ENCODE peak calls at places on chromosomes 4 and X, in eight cellular contexts. F, P, S, G, M, O, V and B are unnamed samples.

GRCh38 chrX:103503163-103503852 is 16.0 kb downstream of the RAB40A start:
- DNase-seq in F (no peak), P (no peak), S (no peak), G (no peak), M (no peak), O (no peak), V (no peak), B (peak)

GRCh38 chr4:73208376-73208775 is 50.2 kb downstream of the ANKRD17 start:
- DNase-seq in F (no peak), P (no peak), S (no peak), G (peak), M (no peak), O (no peak), V (no peak), B (no peak)

GRCh38 chr4:3224971-3225850 is 23.7 kb upstream of the MSANTD1 start:
- DNase-seq in F (peak), P (no peak), S (no peak), G (no peak), M (no peak), O (no peak), V (no peak), B (peak)

GRCh38 chrX:78329486-78329885 is 2.1 kb upstream of the CYSLTR1 start:
- DNase-seq in F (no peak), P (no peak), S (no peak), G (no peak), M (no peak), O (no peak), V (peak), B (no peak)

GRCh38 chrX:8784162-8784561 is 17.0 kb downstream of the FAM9A start:
- DNase-seq in F (no peak), P (no peak), S (no peak), G (no peak), M (no peak), O (no peak), V (no peak), B (no peak)

GRCh38 chr4:114108869-114109268 is 129.4 kb upstream of the ARSJ start:
- DNase-seq in F (no peak), P (no peak), S (no peak), G (peak), M (no peak), O (peak), V (no peak), B (peak)

GRCh38 chr4:85952982-85953650 is 406.7 kb downstream of the MAPK10 start:
- DNase-seq in F (no peak), P (no peak), S (no peak), G (no peak), M (no peak), O (no peak), V (no peak), B (no peak)

GRCh38 chr4:61583696-61584095 is 383.6 kb downstream of the ADGRL3 start:
- DNase-seq in F (no peak), P (no peak), S (no peak), G (peak), M (no peak), O (no peak), V (no peak), B (no peak)

GRCh38 chr4:182083681-182084410 is 159.4 kb upstream of the TENM3 start:
- DNase-seq in F (no peak), P (no peak), S (no peak), G (no peak), M (no peak), O (no peak), V (no peak), B (no peak)

GRCh38 chr4:110119347-110119746 is 79.1 kb downstream of the ELOVL6 start:
- DNase-seq in F (no peak), P (no peak), S (no peak), G (peak), M (no peak), O (no peak), V (no peak), B (no peak)

GRCh38 chrX:110403839-110404238 is 45.2 kb downstream of the RTL9 start:
- DNase-seq in F (no peak), P (no peak), S (no peak), G (no peak), M (no peak), O (no peak), V (no peak), B (no peak)

GRCh38 chr4:87119965-87120364 is 100.5 kb downstream of the KLHL8 start:
- DNase-seq in F (no peak), P (no peak), S (no peak), G (no peak), M (no peak), O (no peak), V (no peak), B (no peak)

GRCh38 chrX:133527415-133527814 is 112.1 kb upstream of the GPC4 start:
- DNase-seq in F (no peak), P (no peak), S (no peak), G (no peak), M (no peak), O (no peak), V (no peak), B (no peak)

GRCh38 chr4:84994280-84994679 is 27.8 kb upstream of the WDFY3 start:
- DNase-seq in F (no peak), P (no peak), S (no peak), G (no peak), M (no peak), O (no peak), V (no peak), B (peak)

GRCh38 chrX:69165116-69165651 is at the start of gene PJA1:
- DNase-seq in F (peak), P (peak), S (peak), G (peak), M (peak), O (peak), V (peak), B (peak)

GRCh38 chrX:15751160-15751819 is 13.2 kb downstream of the CA5B start:
- DNase-seq in F (no peak), P (no peak), S (peak), G (no peak), M (no peak), O (no peak), V (peak), B (no peak)

GRCh38 chrX:38803609-38804480 is 2.6 kb downstream of the MID1IP1 start:
- DNase-seq in F (peak), P (peak), S (peak), G (peak), M (peak), O (peak), V (peak), B (peak)

GRCh38 chr4:174928174-174928573 is 10.0 kb downstream of the ADAM29 start:
- DNase-seq in F (no peak), P (no peak), S (no peak), G (no peak), M (no peak), O (no peak), V (no peak), B (no peak)

GRCh38 chrX:11664211-11664888 is 1.4 kb downstream of the ARHGAP6 start:
- DNase-seq in F (no peak), P (no peak), S (no peak), G (no peak), M (no peak), O (no peak), V (no peak), B (peak)

GRCh38 chrX:65596270-65596669 is 61.7 kb upstream of the LAS1L start:
- DNase-seq in F (peak), P (no peak), S (peak), G (no peak), M (peak), O (no peak), V (peak), B (no peak)

GRCh38 chr4:120922390-120923200 is at the start of gene PRDM5:
- DNase-seq in F (peak), P (peak), S (peak), G (peak), M (peak), O (no peak), V (peak), B (peak)

GRCh38 chr4:64857815-64858214 is 448.6 kb upstream of the TECRL start:
- DNase-seq in F (no peak), P (no peak), S (no peak), G (no peak), M (no peak), O (no peak), V (no peak), B (no peak)

GRCh38 chr4:154024097-154024496 is 235.2 kb upstream of the SFRP2 start:
- DNase-seq in F (no peak), P (no peak), S (no peak), G (no peak), M (no peak), O (no peak), V (no peak), B (no peak)

GRCh38 chr4:41256740-41257256 is at the start of gene UCHL1:
- DNase-seq in F (peak), P (no peak), S (no peak), G (no peak), M (no peak), O (no peak), V (no peak), B (peak)

GRCh38 chr4:41256131-41256739 is 493 bp upstream of the UCHL1 start:
- DNase-seq in F (no peak), P (no peak), S (no peak), G (no peak), M (no peak), O (no peak), V (no peak), B (peak)

GRCh38 chr4:41258783-41259182 is 2.1 kb downstream of the UCHL1 start:
- DNase-seq in F (no peak), P (no peak), S (no peak), G (peak), M (no peak), O (peak), V (no peak), B (peak)

GRCh38 chr4:41257257-41257900 is 651 bp downstream of the UCHL1 start:
- DNase-seq in F (peak), P (peak), S (no peak), G (peak), M (no peak), O (no peak), V (no peak), B (peak)

GRCh38 chr4:41257901-41258300 is 1.2 kb downstream of the UCHL1 start:
- DNase-seq in F (no peak), P (no peak), S (no peak), G (no peak), M (no peak), O (no peak), V (no peak), B (peak)
- H3K27ac ChIP-seq in F (peak), P (no peak), S (no peak), G (no peak), M (no peak), O (no peak), V (no peak), B (peak)

GRCh38 chr4:107740381-107740780 is 20.3 kb upstream of the PAPSS1 start:
- DNase-seq in F (no peak), P (no peak), S (no peak), G (no peak), M (no peak), O (no peak), V (no peak), B (no peak)
- H3K27ac ChIP-seq in F (peak), P (no peak), S (no peak), G (no peak), M (no peak), O (no peak), V (no peak), B (peak)

DNA sequence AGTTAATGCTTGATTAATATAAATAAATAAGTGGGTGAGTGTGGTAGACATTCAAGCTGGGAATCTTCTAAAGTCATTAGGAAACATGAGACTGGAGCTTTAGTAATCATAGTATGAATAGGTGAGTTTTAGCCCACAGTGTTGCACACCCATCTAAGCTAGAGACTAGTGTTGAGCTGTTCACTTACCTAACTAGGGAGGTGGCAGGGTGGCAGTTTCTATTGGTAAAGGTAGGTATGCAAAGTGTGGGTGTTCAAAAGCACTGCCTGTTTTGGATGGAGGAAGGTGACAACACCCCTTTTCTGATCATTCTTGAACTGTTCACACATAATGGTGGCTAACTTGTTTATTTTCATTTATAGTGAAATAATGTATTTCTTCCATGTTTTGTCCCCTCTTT is 41.3 kb downstream of the PLS3 start:
- DNase-seq in F (no peak), P (no peak), S (no peak), G (no peak), M (no peak), O (no peak), V (no peak), B (no peak)
- H3K27ac ChIP-seq in F (peak), P (peak), S (no peak), G (no peak), M (no peak), O (no peak), V (no peak), B (no peak)

GRCh38 chr4:15226203-15226602 is 201.6 kb upstream of the C1QTNF7 start:
- DNase-seq in F (no peak), P (no peak), S (no peak), G (no peak), M (no peak), O (no peak), V (no peak), B (no peak)
- H3K27ac ChIP-seq in F (no peak), P (no peak), S (no peak), G (no peak), M (no peak), O (no peak), V (no peak), B (no peak)

GRCh38 chr4:83196936-83197335 is 82.4 kb upstream of the PLAC8 start:
- DNase-seq in F (no peak), P (no peak), S (no peak), G (no peak), M (no peak), O (no peak), V (no peak), B (no peak)
- H3K27ac ChIP-seq in F (no peak), P (no peak), S (no peak), G (no peak), M (no peak), O (no peak), V (no peak), B (no peak)

GRCh38 chr4:20528508-20528907 is 171.8 kb upstream of the PACRGL start:
- DNase-seq in F (no peak), P (no peak), S (no peak), G (peak), M (no peak), O (no peak), V (no peak), B (no peak)

GRCh38 chr4:20532096-20532495 is 168.2 kb upstream of the PACRGL start:
- DNase-seq in F (no peak), P (no peak), S (no peak), G (no peak), M (no peak), O (no peak), V (no peak), B (no peak)

GRCh38 chr4:20532871-20533870 is 167.1 kb upstream of the PACRGL start:
- DNase-seq in F (no peak), P (no peak), S (no peak), G (no peak), M (no peak), O (no peak), V (no peak), B (no peak)

GRCh38 chr4:20529681-20530080 is 170.6 kb upstream of the PACRGL start:
- DNase-seq in F (no peak), P (no peak), S (no peak), G (no peak), M (no peak), O (no peak), V (no peak), B (no peak)
- H3K27ac ChIP-seq in F (no peak), P (no peak), S (no peak), G (no peak), M (no peak), O (no peak), V (no peak), B (no peak)

DNA sequence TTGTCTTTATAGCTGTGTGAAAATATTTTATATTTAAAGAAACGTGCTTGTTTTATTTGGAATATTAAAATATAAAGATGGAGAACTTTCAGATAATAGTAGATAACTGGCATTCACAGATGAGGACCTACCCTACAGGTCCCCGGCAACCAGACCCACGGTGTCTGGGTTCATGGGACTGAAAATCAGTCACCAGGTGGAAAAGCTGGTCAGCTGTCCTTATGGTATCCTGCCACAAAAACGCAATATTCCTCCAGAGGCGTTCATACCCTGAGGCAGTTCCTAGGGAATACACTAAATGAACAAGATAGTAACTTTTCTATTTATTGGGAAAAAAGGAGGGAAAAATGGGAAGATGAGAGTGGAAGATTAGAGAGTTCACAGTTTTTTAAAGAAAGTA is 1.2 kb downstream of the TLR6 start:
- DNase-seq in F (no peak), P (no peak), S (no peak), G (no peak), M (no peak), O (no peak), V (no peak), B (no peak)
- H3K27ac ChIP-seq in F (no peak), P (no peak), S (no peak), G (no peak), M (no peak), O (no peak), V (no peak), B (no peak)

DNA sequence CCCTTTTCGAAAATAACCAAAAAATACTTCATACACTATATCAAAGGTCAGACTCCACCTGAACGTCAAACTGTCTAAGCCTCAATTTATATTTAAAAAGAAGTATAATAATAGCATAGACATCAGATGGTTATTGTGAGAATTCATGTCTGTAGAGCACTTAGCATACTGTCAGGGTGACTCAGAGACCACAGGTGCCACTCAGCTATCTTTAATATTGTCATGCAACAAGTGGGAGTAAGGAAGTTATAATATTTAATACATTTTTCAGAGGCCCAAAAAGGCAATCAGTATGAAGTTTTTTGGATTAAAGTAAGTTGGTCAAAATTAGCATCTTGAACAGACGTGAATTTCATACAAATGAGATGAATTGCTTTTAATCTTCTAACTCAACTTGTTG is 93.3 kb downstream of the PHOX2B start:
- DNase-seq in F (no peak), P (no peak), S (no peak), G (no peak), M (no peak), O (no peak), V (no peak), B (no peak)
- H3K27ac ChIP-seq in F (no peak), P (peak), S (no peak), G (no peak), M (no peak), O (no peak), V (no peak), B (no peak)

GRCh38 chrX:115652221-115652620 is 91.2 kb downstream of the PLS3 start:
- DNase-seq in F (no peak), P (no peak), S (no peak), G (no peak), M (no peak), O (no peak), V (no peak), B (no peak)

GRCh38 chrX:115650449-115650848 is 89.5 kb downstream of the PLS3 start:
- DNase-seq in F (no peak), P (no peak), S (no peak), G (no peak), M (no peak), O (no peak), V (no peak), B (no peak)

GRCh38 chrX:115649461-115650063 is 88.6 kb downstream of the PLS3 start:
- DNase-seq in F (no peak), P (no peak), S (no peak), G (peak), M (no peak), O (no peak), V (no peak), B (no peak)

GRCh38 chrX:115650916-115651315 is 89.9 kb downstream of the PLS3 start:
- DNase-seq in F (no peak), P (peak), S (no peak), G (peak), M (no peak), O (peak), V (no peak), B (peak)
- H3K27ac ChIP-seq in F (peak), P (no peak), S (no peak), G (no peak), M (no peak), O (no peak), V (no peak), B (no peak)

GRCh38 chrX:47218920-47219815 is 687 bp downstream of the CDK16 start:
- DNase-seq in F (peak), P (peak), S (peak), G (peak), M (peak), O (no peak), V (no peak), B (peak)

GRCh38 chrX:47217852-47218279 is 615 bp upstream of the CDK16 start:
- DNase-seq in F (peak), P (peak), S (peak), G (peak), M (peak), O (peak), V (peak), B (peak)

GRCh38 chrX:47218280-47218919 is at the start of gene CDK16:
- DNase-seq in F (peak), P (peak), S (peak), G (peak), M (peak), O (peak), V (peak), B (peak)

GRCh38 chrX:47216393-47216925 is 2.0 kb upstream of the CDK16 start:
- DNase-seq in F (peak), P (no peak), S (no peak), G (no peak), M (no peak), O (no peak), V (no peak), B (no peak)

GRCh38 chrX:47217121-47217851 is 1.2 kb upstream of the CDK16 start:
- DNase-seq in F (no peak), P (peak), S (no peak), G (peak), M (no peak), O (peak), V (no peak), B (peak)
- H3K27ac ChIP-seq in F (peak), P (peak), S (peak), G (peak), M (peak), O (peak), V (peak), B (peak)